ENCODE peak calls at places on chromosome 20, in four cellular contexts. S is upper lobe of right lung, Z is Peyer's patch, G is pancreas. N is an unnamed sample.

GRCh38 chr20:57190536-57191265 is 75.7 kb downstream of the BMP7 start:
- DNase-seq in S (no peak), Z (no peak), G (no peak), N (no peak)

GRCh38 chr20:5822569-5822968 is 72.4 kb downstream of the SHLD1 start:
- DNase-seq in S (no peak), Z (no peak), G (no peak), N (no peak)

GRCh38 chr20:7379621-7380220 is 560.5 kb downstream of the HAO1 start:
- DNase-seq in S (no peak), Z (no peak), G (no peak), N (no peak)

GRCh38 chr20:10561302-10561701 is 112.5 kb downstream of the JAG1 start:
- DNase-seq in S (no peak), Z (no peak), G (no peak), N (no peak)

GRCh38 chr20:60210779-60211617 is 252.8 kb downstream of the CDH26 start:
- DNase-seq in S (peak; percentile 79), Z (peak; percentile 57), G (peak; percentile 82), N (no peak)

GRCh38 chr20:57069442-57069841 is 197.0 kb downstream of the BMP7 start:
- DNase-seq in S (no peak), Z (no peak), G (peak; percentile 28), N (peak; percentile 50)

GRCh38 chr20:34302312-34302722 is 838 bp downstream of the AHCY start:
- DNase-seq in S (no peak), Z (no peak), G (no peak), N (no peak)

GRCh38 chr20:43904778-43905177 is 9.9 kb upstream of the TOX2 start:
- DNase-seq in S (no peak), Z (no peak), G (no peak), N (no peak)

GRCh38 chr20:31841928-31842327 is 3.5 kb downstream of the FOXS1 start:
- DNase-seq in S (no peak), Z (no peak), G (no peak), N (peak; percentile 60)

GRCh38 chr20:43723194-43723593 is 3.6 kb downstream of the GTSF1L start:
- DNase-seq in S (no peak), Z (no peak), G (no peak), N (no peak)

GRCh38 chr20:43446361-43446879 is 11.3 kb upstream of the SRSF6 start:
- DNase-seq in S (no peak), Z (no peak), G (no peak), N (no peak)

GRCh38 chr20:7375905-7376304 is 564.4 kb downstream of the HAO1 start:
- DNase-seq in S (no peak), Z (no peak), G (no peak), N (no peak)

GRCh38 chr20:45685896-45686295 is 15.9 kb upstream of the WFDC11 start:
- DNase-seq in S (no peak), Z (no peak), G (no peak), N (no peak)

GRCh38 chr20:61331542-61331941 is 79.5 kb downstream of the CDH4 start:
- DNase-seq in S (no peak), Z (no peak), G (no peak), N (no peak)

GRCh38 chr20:12175538-12175937 is 257.8 kb downstream of the BTBD3 start:
- DNase-seq in S (no peak), Z (peak; percentile 47), G (no peak), N (no peak)

GRCh38 chr20:60242836-60243520 is 284.8 kb downstream of the CDH26 start:
- DNase-seq in S (no peak), Z (no peak), G (no peak), N (peak; percentile 19)

GRCh38 chr20:38423541-38423940 is 11.6 kb downstream of the SNHG17 start:
- DNase-seq in S (no peak), Z (no peak), G (no peak), N (no peak)

GRCh38 chr20:57711311-57711712 is 1.5 kb upstream of the PMEPA1 start:
- DNase-seq in S (no peak), Z (no peak), G (no peak), N (peak; percentile 74)

GRCh38 chr20:37364927-37365272 is 19.0 kb downstream of the SRC start:
- DNase-seq in S (no peak), Z (peak; percentile 23), G (no peak), N (peak; percentile 38)

GRCh38 chr20:8633366-8633765 is 435.5 kb upstream of the PLCB4 start:
- DNase-seq in S (no peak), Z (no peak), G (no peak), N (no peak)

GRCh38 chr20:57439432-57439831 is 48.2 kb downstream of the RBM38 start:
- DNase-seq in S (peak; percentile 94), Z (no peak), G (peak; percentile 91), N (peak; percentile 95)

GRCh38 chr20:59485576-59486250 is 118.6 kb upstream of the PHACTR3 start:
- DNase-seq in S (no peak), Z (no peak), G (no peak), N (no peak)

GRCh38 chr20:32763202-32763999 is 1.2 kb downstream of the DNMT3B start:
- DNase-seq in S (peak; percentile 68), Z (peak; percentile 55), G (peak; percentile 76), N (no peak)

GRCh38 chr20:4012631-4013030 is 2.7 kb downstream of the RNF24 start:
- DNase-seq in S (no peak), Z (no peak), G (no peak), N (no peak)

GRCh38 chr20:16124491-16124890 is 448.8 kb downstream of the KIF16B start:
- DNase-seq in S (no peak), Z (no peak), G (no peak), N (no peak)

GRCh38 chr20:34365765-34366213 is 2.7 kb downstream of the ITCH start:
- DNase-seq in S (no peak), Z (peak; percentile 63), G (no peak), N (no peak)

GRCh38 chr20:57545927-57546662 is 14.8 kb upstream of the PCK1 start:
- DNase-seq in S (no peak), Z (no peak), G (no peak), N (peak; percentile 34)

GRCh38 chr20:43658068-43658722 is 8.7 kb upstream of the MYBL2 start:
- DNase-seq in S (no peak), Z (peak; percentile 49), G (no peak), N (no peak)

GRCh38 chr20:42577193-42577592 is 612.5 kb downstream of the PTPRT start:
- DNase-seq in S (no peak), Z (no peak), G (no peak), N (no peak)

GRCh38 chr20:5991623-5992441 is 41.4 kb downstream of the MCM8 start:
- DNase-seq in S (no peak), Z (no peak), G (no peak), N (no peak)

DNA sequence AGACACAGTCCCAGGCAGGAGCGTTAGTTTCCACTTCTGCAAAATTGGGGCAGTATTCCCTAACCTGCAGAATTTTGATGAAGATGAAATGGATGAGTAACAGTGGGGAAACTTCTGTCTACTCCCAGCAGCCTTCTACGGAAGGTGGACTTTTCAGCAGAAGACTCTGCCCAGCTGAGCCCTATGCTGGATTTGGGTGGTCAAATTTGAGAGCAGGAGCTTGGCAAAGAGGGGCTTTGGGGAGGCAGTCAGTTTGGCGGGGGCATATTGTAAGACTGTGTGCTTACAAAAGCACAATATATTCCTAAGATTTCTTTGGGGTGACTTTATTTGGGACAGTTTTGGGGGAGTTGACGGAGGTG is 5.4 kb upstream of the SDCBP2 start:
- DNase-seq in S (no peak), Z (no peak), G (no peak), N (no peak)
- H3K4me1 ChIP-seq in S (peaks cover 48% of the 10 kb centered on the region), Z (no peaks in the 10 kb centered on the region), G (peaks cover 5% of the 10 kb centered on the region), N (peaks cover 24% of the 10 kb centered on the region)

DNA sequence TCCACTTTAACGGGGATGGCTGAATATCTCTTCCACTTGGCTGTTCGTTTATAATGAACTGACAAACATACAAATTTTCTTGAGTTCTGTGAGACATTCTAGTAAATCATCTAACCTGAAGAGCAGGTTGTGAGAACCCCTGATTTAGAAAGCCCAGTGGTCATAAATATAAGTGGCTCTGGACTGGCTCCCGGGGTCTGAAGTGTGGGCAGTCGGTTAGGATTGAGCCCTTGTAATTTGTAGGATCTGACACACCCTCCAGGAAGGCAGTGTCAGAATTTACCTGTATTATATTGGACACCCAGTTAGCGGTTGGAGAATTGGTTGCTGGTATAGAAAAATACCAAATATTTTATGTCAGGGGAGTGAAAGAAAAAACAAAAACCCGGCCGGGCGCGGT is 6.8 kb upstream of the GMEB2 start:
- DNase-seq in S (no peak), Z (no peak), G (no peak), N (no peak)
- H3K27ac ChIP-seq in S (no peak overlapping the region), Z (no peak overlapping the region), G (no peak overlapping the region), N (no peak overlapping the region)

DNA sequence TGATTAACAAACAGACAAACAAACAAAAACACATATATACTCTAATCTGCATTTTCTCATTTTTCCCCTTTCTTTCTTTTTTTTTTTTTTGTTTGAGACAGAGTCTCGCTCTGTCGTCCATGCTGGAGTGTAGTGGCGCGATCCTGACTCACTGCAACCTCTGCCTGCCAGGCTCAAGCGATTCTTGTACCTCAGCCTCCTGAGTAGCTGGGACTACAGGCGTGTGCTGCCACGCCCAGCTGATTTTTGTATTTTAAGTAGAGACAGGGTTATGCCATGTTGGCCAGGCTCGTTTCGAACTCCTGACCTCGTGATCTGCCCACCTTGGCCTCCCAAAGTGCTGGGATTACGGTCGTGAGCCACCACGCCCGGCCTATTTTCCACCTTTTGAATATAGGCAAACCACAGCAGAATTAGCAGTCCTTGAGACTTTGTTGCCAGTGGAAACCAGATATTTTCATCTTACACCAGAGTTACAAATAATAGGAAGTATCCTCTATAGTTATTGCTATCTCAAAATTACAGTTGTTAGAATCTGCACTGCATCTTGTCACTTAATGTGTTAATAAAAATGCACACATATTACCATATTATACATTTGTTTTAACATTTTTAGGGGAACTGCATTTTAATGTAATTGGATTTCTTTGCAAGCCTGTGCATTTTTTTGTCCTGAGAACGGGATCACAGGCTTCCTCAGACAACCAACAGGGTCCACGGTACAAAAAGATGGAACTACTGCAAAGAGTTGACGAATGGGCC is 208.2 kb upstream of the ZNF217 start:
- DNase-seq in S (no peak), Z (no peak), G (no peak), N (no peak)
- H3K4me1 ChIP-seq in S (no peaks in the 10 kb centered on the region), Z (no peaks in the 10 kb centered on the region), G (no peaks in the 10 kb centered on the region), N (peaks cover 7% of the 10 kb centered on the region)

GRCh38 chr20:47349365-47350180 is 6.9 kb downstream of the ZMYND8 start:
- DNase-seq in S (no peak), Z (no peak), G (no peak), N (no peak)

GRCh38 chr20:47348539-47349142 is 7.9 kb downstream of the ZMYND8 start:
- DNase-seq in S (no peak), Z (no peak), G (no peak), N (no peak)

GRCh38 chr20:47350181-47350550 is 6.3 kb downstream of the ZMYND8 start:
- DNase-seq in S (no peak), Z (no peak), G (no peak), N (no peak)

GRCh38 chr20:47346172-47346571 is 10.3 kb downstream of the ZMYND8 start:
- DNase-seq in S (no peak), Z (no peak), G (no peak), N (no peak)

DNA sequence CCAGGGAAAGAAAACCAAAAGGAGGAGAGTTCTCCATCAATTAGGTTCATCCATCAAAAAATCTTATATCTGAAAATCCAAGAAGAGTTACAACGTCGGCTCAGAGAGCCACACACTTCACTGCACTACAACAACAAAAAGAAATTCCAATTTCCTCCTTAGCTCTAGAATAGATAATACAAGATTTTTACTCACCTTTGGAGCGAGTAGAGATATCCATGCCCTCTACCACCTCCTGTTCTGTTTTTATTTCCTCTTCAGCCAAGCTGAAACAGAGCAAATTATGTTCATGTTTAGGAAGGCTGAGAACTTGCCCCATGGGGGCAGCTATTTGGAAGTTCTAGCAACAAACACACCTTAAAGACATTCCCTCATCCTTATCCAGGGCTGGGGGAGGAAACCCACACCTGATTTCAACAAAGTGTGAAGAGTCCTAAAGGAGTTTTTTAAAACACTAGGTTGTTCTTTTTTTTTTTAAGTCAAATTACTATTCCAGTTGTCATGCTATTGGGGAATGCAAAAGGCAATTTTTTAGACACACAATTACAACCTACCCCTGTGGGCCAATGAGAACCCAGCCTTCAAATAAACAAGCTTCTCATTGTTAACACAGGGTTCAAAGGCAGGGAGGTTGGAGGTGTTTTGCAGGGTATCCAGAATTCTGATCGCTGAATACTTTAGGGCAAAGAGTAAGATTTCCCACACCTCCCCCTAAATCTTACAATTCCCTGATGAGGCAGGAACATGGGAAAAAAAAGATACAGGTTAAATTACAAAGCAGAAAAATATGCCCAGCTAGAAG is 8.6 kb downstream of the ZMYND8 start:
- DNase-seq in S (no peak), Z (no peak), G (no peak), N (no peak)
- H3K27ac ChIP-seq in S (peak overlapping the region; percentile 98), Z (peak overlapping the region; percentile 57), G (peak overlapping the region; percentile 31), N (peak overlapping the region; percentile 100)

N was measured in sigmoid colon.